ENCODE peak calls at places on chromosomes 1 and 21, in nine cellular contexts. V is AG04450; A is prostate gland; Q is brain microvascular endothelial cell; D is stomach; U is ovary; C is CD8-positive, alpha-beta T cell; P is psoas muscle; Z is hepatocyte. L is an unnamed sample.

GRCh38 chr1:2525524-2525895 is 886 bp downstream of the PANK4 start:
- DNase-seq in Q (no peak), Z (no peak), A (no peak), V (no peak), P (no peak), U (no peak), D (no peak), C (no peak), L (no peak)

GRCh38 chr21:38477241-38477640 is 21.0 kb downstream of the ERG start:
- DNase-seq in Z (no peak), A (no peak), D (no peak), V (no peak), C (no peak), Q (no peak), U (no peak), P (no peak), L (no peak)

GRCh38 chr1:156160744-156161181 is 7.4 kb downstream of the SEMA4A start:
- DNase-seq in D (peak), C (peak), V (peak), A (peak), Q (peak), P (peak), Z (peak), U (peak), L (no peak)

GRCh38 chr1:152398812-152399698 is 15.0 kb downstream of the CRNN start:
- DNase-seq in C (no peak), Q (no peak), D (no peak), A (no peak), U (no peak), V (no peak), P (no peak), Z (no peak), L (peak)

GRCh38 chr1:216119600-216119999 is 303.6 kb downstream of the USH2A start:
- DNase-seq in V (peak), A (no peak), D (no peak), Z (peak), U (no peak), P (no peak), C (no peak), Q (peak), L (peak)

GRCh38 chr1:178388398-178389161 is 108.2 kb downstream of the CLEC20A start:
- DNase-seq in D (no peak), U (no peak), V (no peak), Q (peak), C (no peak), P (no peak), A (no peak), Z (no peak), L (no peak)

GRCh38 chr1:186958520-186958919 is 129.8 kb downstream of the PLA2G4A start:
- DNase-seq in Q (peak), Z (no peak), A (no peak), P (no peak), U (no peak), V (peak), C (no peak), D (no peak), L (peak)

GRCh38 chr1:219837274-219837993 is 90.9 kb downstream of the SLC30A10 start:
- DNase-seq in D (no peak), V (peak), C (no peak), Z (peak), A (peak), Q (peak), U (no peak), P (no peak), L (peak)

GRCh38 chr1:23567629-23567995 is 8.3 kb upstream of the ID3 start:
- DNase-seq in A (no peak), P (no peak), U (no peak), Q (no peak), C (no peak), D (no peak), Z (no peak), V (no peak), L (no peak)

GRCh38 chr1:23567996-23568607 is 8.8 kb upstream of the ID3 start:
- DNase-seq in P (no peak), D (no peak), Q (no peak), C (no peak), Z (no peak), A (no peak), V (no peak), U (peak), L (no peak)

GRCh38 chr1:23568608-23569383 is 9.5 kb upstream of the ID3 start:
- DNase-seq in P (no peak), U (no peak), V (no peak), Q (no peak), C (no peak), Z (no peak), A (no peak), D (no peak), L (no peak)

GRCh38 chr1:23563755-23564374 is 4.6 kb upstream of the ID3 start:
- DNase-seq in Z (no peak), Q (no peak), P (no peak), C (no peak), V (no peak), D (no peak), A (no peak), U (no peak), L (no peak)

DNA sequence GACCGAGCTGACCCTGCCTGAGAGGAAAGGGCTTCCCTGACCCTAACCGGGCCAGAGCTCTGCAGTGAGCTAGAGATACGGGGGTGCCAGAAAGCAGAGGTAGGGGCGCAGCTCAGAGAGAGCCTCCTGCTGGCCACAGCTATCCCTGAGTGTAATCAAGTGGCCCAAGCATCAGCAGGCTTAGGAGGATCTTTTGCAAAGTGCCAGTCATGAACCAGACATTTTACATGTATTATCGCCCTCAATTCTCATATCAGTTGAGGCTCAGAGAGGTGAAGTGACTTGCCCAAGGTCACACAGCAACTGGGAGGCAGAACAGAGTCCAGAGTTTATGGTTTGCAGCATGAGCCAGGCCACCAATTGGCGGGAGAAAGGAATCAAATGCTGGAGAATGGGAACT is 7.0 kb upstream of the ID3 start:
- DNase-seq in U (no peak), A (no peak), Q (no peak), V (no peak), D (no peak), C (no peak), P (no peak), Z (no peak), L (no peak)
- TF ChIP-seq CTCF in U (no peak), A (no peak), Q (peak), V (peak), D (no peak), C (no peak), P (no peak), Z (peak), L (no peak)

GRCh38 chr1:226919995-226920394 is 20.1 kb upstream of the COQ8A start:
- DNase-seq in D (no peak), P (no peak), Z (no peak), Q (no peak), V (no peak), C (no peak), A (no peak), U (no peak), L (no peak)

GRCh38 chr1:226916497-226916896 is 23.6 kb upstream of the COQ8A start:
- DNase-seq in P (no peak), Z (no peak), U (no peak), V (no peak), D (no peak), Q (no peak), C (no peak), A (no peak), L (no peak)

GRCh38 chr1:226919587-226919986 is 20.5 kb upstream of the COQ8A start:
- DNase-seq in Z (no peak), A (no peak), D (no peak), C (no peak), P (no peak), Q (no peak), V (no peak), U (no peak), L (no peak)

GRCh38 chr1:226912587-226913176 is 27.4 kb upstream of the COQ8A start:
- DNase-seq in U (peak), Z (peak), C (peak), P (peak), A (peak), Q (peak), D (peak), V (no peak), L (peak)

GRCh38 chr1:226915672-226915995 is 24.5 kb upstream of the COQ8A start:
- DNase-seq in D (no peak), U (no peak), V (no peak), Z (no peak), P (no peak), Q (no peak), A (no peak), C (no peak), L (no peak)
- H3K27ac ChIP-seq in D (no peak), U (no peak), V (no peak), Z (no peak), P (no peak), Q (no peak), A (no peak), C (no peak), L (no peak)

GRCh38 chr1:39387452-39387851 is 104.0 kb upstream of the BMP8A start:
- DNase-seq in Z (peak), Q (peak), U (no peak), V (peak), C (no peak), A (no peak), P (no peak), D (no peak), L (peak)
- TF ChIP-seq CTCF in Z (peak), Q (peak), U (no peak), V (peak), C (no peak), A (no peak), P (no peak), D (no peak), L (no peak)

DNA sequence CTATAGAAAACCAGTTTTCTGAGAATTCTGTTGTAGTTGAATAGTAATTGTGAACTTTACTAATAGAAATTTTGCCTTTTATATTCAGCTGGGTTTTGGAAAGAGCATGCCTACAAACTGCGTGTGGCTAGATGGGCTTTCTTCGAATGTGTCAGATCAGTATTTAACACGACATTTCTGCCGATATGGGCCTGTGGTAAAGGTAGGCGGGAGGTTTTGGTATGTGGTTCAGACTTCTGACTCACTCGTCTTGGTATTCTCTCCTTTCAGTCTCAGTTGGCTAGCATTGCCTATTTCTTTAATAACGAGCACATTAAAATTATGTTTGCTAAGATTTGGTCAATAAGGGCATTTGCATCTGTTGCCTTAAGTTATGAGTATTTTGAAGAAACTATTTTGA is 56.6 kb downstream of the ZBTB17 start:
- DNase-seq in C (peak), D (no peak), Q (peak), U (no peak), Z (no peak), P (no peak), A (no peak), V (peak), L (peak)
- H3K27ac ChIP-seq in C (no peak), D (no peak), Q (peak), U (no peak), Z (no peak), P (no peak), A (no peak), V (no peak), L (no peak)

GRCh38 chr1:1058921-1059493 is 15.1 kb downstream of the RNF223 start:
- DNase-seq in P (no peak), Z (peak), V (no peak), A (no peak), Q (no peak), C (no peak), U (no peak), D (no peak), L (no peak)
- TF ChIP-seq CTCF in P (peak), Z (peak), V (peak), A (peak), Q (peak), C (no peak), U (no peak), D (peak), L (peak)

GRCh38 chr21:42766756-42767560 is 112.4 kb downstream of the WDR4 start:
- DNase-seq in D (no peak), U (no peak), Q (no peak), V (no peak), P (no peak), A (no peak), Z (no peak), C (no peak), L (no peak)
- H3K27ac ChIP-seq in D (no peak), U (no peak), Q (no peak), V (no peak), P (no peak), A (no peak), Z (no peak), C (no peak), L (no peak)

GRCh38 chr1:231381729-231382128 is 40.4 kb downstream of the EGLN1 start:
- DNase-seq in Z (no peak), U (no peak), D (no peak), V (no peak), C (no peak), A (no peak), Q (no peak), P (no peak), L (no peak)
- TF ChIP-seq CTCF in Z (no peak), U (no peak), D (no peak), V (no peak), C (no peak), A (no peak), Q (no peak), P (no peak), L (no peak)

GRCh38 chr1:32341186-32341757 is 5.2 kb upstream of the MARCKSL1 start:
- DNase-seq in V (no peak), Q (no peak), A (no peak), D (no peak), Z (no peak), C (no peak), P (peak), U (no peak), L (no peak)

GRCh38 chr1:32338637-32339145 is 2.7 kb upstream of the MARCKSL1 start:
- DNase-seq in V (no peak), C (no peak), U (no peak), A (no peak), D (no peak), Q (no peak), Z (no peak), P (no peak), L (no peak)

GRCh38 chr1:32336963-32337675 is 1.1 kb upstream of the MARCKSL1 start:
- DNase-seq in A (no peak), D (peak), Z (no peak), V (no peak), Q (no peak), U (no peak), P (peak), C (no peak), L (no peak)

GRCh38 chr1:32337855-32338636 is 2.0 kb upstream of the MARCKSL1 start:
- DNase-seq in D (peak), U (no peak), A (no peak), Z (no peak), V (no peak), Q (no peak), C (no peak), P (no peak), L (no peak)

DNA sequence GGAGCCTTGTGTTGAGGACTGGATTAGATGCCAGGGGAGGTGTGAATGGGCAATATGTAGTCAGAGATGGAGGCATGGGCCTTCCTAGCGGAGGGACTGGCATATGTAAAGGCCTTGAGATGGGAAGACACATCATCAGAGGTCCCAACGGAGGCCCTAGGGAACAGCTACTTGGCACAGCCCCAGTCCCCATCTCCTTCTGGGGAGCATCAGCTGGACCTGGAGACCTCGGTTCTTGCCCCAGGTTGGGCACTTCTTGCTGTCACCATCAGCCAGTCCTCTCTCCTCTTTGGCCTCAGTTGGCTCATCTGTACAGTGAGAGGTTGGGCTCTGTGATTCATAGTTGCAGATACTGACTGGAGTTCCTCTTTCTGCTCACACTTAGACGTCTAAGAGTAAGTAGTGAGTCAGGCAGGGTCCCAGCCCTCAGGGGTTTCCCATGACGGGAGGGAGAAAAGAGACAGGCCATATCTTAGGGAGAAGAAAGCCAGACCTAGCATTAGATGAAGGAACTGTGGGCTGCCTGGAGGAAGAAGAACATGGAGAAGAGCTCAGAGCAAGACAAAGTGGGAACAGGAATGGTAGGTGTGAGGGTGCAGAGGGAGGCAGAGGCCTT is 3.4 kb upstream of the MARCKSL1 start:
- DNase-seq in A (no peak), Q (peak), C (no peak), U (no peak), V (no peak), D (no peak), P (no peak), Z (no peak), L (no peak)
- H3K27ac ChIP-seq in A (no peak), Q (no peak), C (no peak), U (no peak), V (no peak), D (no peak), P (no peak), Z (no peak), L (no peak)

DNA sequence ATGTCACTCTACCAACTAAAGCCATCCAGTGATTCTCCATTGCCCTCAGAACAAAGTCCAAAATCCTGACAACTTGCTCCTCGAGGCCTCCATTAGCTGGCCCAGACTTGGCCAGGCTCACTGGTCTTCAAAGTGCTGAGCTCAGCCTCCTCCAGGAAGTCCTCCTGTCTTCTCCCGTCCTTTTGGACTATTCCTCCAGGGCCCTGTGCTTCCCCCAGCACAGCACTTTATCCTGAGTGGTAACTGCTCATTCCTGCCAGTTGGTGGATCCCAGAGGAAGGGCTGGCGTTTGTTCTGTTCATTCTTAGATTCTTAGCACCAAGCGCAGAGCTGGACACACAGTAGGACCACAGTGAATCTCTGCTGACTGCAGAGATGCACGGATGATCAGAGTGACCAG is 179.9 kb downstream of the PTPRU start:
- DNase-seq in A (no peak), V (no peak), U (no peak), Q (no peak), P (no peak), Z (no peak), D (no peak), C (no peak), L (no peak)
- TF ChIP-seq CTCF in A (no peak), V (peak), U (no peak), Q (peak), P (no peak), Z (no peak), D (no peak), C (no peak), L (no peak)

DNA sequence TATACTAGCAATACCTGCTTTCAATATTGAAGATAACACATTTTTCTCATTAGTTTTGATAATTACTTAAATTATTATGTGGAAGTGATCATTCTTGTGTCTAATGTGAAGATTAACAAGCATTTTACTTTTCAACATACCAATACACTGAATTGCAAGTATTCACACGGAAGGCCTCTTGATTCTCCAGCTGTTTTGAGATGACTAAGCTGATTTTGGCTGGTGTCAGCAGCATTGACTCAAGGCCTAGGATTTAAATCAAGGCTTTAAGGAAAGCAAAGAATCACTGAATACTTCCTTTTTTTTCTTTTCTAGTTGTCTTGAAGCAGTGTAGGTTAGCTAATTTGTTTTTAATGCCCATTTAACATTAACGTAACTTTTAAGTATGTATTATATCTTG is 373.7 kb downstream of the SRGAP2C start:
- DNase-seq in A (no peak), Q (peak), P (no peak), D (no peak), Z (no peak), U (no peak), C (no peak), V (peak), L (peak)
- H3K27ac ChIP-seq in A (no peak), Q (peak), P (no peak), D (no peak), Z (no peak), U (no peak), C (no peak), V (no peak), L (no peak)

L was measured in RWPE1.